ENCODE peak calls at places on chromosome 4, in seven cellular contexts. Y, T, S, G, P, Q and F are unnamed samples.

GRCh38 chr4:113541933-113542332 is 219.6 kb downstream of the CAMK2D start:
- DNase-seq in Y (no peak), T (no peak), S (no peak), G (peak), P (no peak), Q (no peak), F (no peak)

GRCh38 chr4:2074588-2074987 is 15.5 kb downstream of the NAT8L start:
- DNase-seq in Y (no peak), T (no peak), S (no peak), G (no peak), P (no peak), Q (no peak), F (no peak)

GRCh38 chr4:158821228-158822009 is 52.6 kb downstream of the FNIP2 start:
- DNase-seq in Y (peak), T (no peak), S (no peak), G (peak), P (no peak), Q (no peak), F (no peak)

GRCh38 chr4:170497105-170497504 is 407.3 kb upstream of the AADAT start:
- DNase-seq in Y (peak), T (no peak), S (no peak), G (no peak), P (no peak), Q (no peak), F (no peak)

GRCh38 chr4:165635261-165635838 is 237.7 kb upstream of the TLL1 start:
- DNase-seq in Y (no peak), T (no peak), S (no peak), G (no peak), P (no peak), Q (no peak), F (no peak)

GRCh38 chr4:151957163-151957562 is 196.4 kb upstream of the GATB start:
- DNase-seq in Y (no peak), T (no peak), S (no peak), G (peak), P (no peak), Q (no peak), F (no peak)

GRCh38 chr4:38092701-38093100 is 132.5 kb downstream of the PTTG2 start:
- DNase-seq in Y (no peak), T (no peak), S (no peak), G (peak), P (no peak), Q (no peak), F (no peak)

GRCh38 chr4:95362906-95363578 is 185.7 kb downstream of the UNC5C start:
- DNase-seq in Y (no peak), T (no peak), S (no peak), G (peak), P (no peak), Q (peak), F (no peak)

GRCh38 chr4:1239949-1240305 is 9.0 kb downstream of the CTBP1 start:
- DNase-seq in Y (no peak), T (no peak), S (no peak), G (no peak), P (peak), Q (no peak), F (no peak)

GRCh38 chr4:33073811-33074210 is 2353.6 kb downstream of the PCDH7 start:
- DNase-seq in Y (peak), T (no peak), S (no peak), G (peak), P (no peak), Q (no peak), F (no peak)